ENCODE peak calls at places on chromosomes 2 and 18, in four cellular contexts. One of them, this sample, is unnamed. For H3K36me3, the result is how much of the 10 kb centered on the place peaks cover.

GRCh38 chr2:60118917-60119316 is 434.5 kb downstream of the BCL11A start:
- DNase-seq in BE2C: no peak
- DNase-seq in CD8-positive, alpha-beta T cell: no peak
- DNase-seq in thoracic aorta: no peak
- DNase-seq in this sample: no peak

GRCh38 chr2:203543898-203544328 is 8.8 kb upstream of the RAPH1 start:
- DNase-seq in BE2C: no peak
- DNase-seq in thoracic aorta: no peak
- DNase-seq in CD8-positive, alpha-beta T cell: no peak
- DNase-seq in this sample: no peak

GRCh38 chr2:221074238-221074637 is 497.9 kb downstream of the EPHA4 start:
- DNase-seq in thoracic aorta: no peak
- DNase-seq in CD8-positive, alpha-beta T cell: no peak
- DNase-seq in BE2C: no peak
- DNase-seq in this sample: no peak

GRCh38 chr18:8260847-8261246 is 348.4 kb upstream of the RAB12 start:
- DNase-seq in thoracic aorta: no peak
- DNase-seq in BE2C: no peak
- DNase-seq in CD8-positive, alpha-beta T cell: no peak
- DNase-seq in this sample: no peak

GRCh38 chr2:152925540-152926448 is 207.4 kb downstream of the ARL6IP6 start:
- DNase-seq in CD8-positive, alpha-beta T cell: no peak
- DNase-seq in BE2C: peak
- DNase-seq in thoracic aorta: no peak
- DNase-seq in this sample: peak

GRCh38 chr18:75727479-75727878 is 300.0 kb upstream of the SMIM21 start:
- DNase-seq in thoracic aorta: no peak
- DNase-seq in CD8-positive, alpha-beta T cell: no peak
- DNase-seq in BE2C: peak
- DNase-seq in this sample: peak

GRCh38 chr2:200578778-200579177 is 7.0 kb upstream of the AOX1 start:
- DNase-seq in thoracic aorta: no peak
- DNase-seq in CD8-positive, alpha-beta T cell: no peak
- DNase-seq in BE2C: no peak
- DNase-seq in this sample: peak

GRCh38 chr18:11999431-11999830 is 18.1 kb downstream of the IMPA2 start:
- DNase-seq in BE2C: no peak
- DNase-seq in thoracic aorta: no peak
- DNase-seq in CD8-positive, alpha-beta T cell: no peak
- DNase-seq in this sample: no peak

DNA sequence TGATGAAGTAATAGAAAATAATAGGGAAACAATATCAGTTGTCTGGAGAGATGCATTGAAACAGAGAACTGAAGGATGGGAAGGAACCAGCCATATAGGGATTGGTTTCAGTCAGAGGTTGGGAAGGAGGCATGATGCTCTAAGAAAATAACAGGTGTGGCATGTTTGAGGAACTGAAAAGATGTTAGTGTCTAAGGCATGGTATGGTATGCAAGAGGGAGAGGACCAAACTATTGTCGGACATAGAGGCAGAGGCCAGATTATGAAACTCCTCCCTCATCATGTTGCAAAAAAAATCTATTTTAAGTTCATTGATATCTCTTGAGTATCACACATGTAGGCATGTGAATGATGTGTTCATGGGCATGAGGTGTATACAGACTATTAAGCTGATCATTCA is 48.9 kb upstream of the EMILIN2 start:
- DNase-seq in thoracic aorta: no peak
- DNase-seq in BE2C: no peak
- DNase-seq in CD8-positive, alpha-beta T cell: no peak
- DNase-seq in this sample: no peak
- H3K36me3 ChIP-seq in thoracic aorta: under half
- H3K36me3 ChIP-seq in BE2C: under half
- H3K36me3 ChIP-seq in CD8-positive, alpha-beta T cell: under half
- H3K36me3 ChIP-seq in this sample: under half

DNA sequence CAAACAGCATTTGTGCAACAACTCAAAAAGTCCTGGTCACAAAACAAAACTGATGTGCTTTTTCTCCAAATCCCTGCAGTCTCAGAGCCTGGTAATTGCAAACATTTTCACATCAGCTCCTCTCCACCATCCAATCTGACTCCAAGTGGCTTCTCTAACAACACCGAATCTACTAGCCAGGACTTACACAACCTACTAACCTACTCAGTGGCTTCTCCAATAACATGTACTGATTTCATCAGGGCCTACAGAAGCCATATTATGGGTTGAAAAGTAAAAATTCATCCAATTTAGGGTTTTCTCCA is 104.3 kb downstream of the COLEC12 start:
- DNase-seq in thoracic aorta: no peak
- DNase-seq in CD8-positive, alpha-beta T cell: no peak
- DNase-seq in BE2C: no peak
- DNase-seq in this sample: no peak
- H3K36me3 ChIP-seq in thoracic aorta: under half
- H3K36me3 ChIP-seq in CD8-positive, alpha-beta T cell: under half
- H3K36me3 ChIP-seq in BE2C: under half
- H3K36me3 ChIP-seq in this sample: under half

DNA sequence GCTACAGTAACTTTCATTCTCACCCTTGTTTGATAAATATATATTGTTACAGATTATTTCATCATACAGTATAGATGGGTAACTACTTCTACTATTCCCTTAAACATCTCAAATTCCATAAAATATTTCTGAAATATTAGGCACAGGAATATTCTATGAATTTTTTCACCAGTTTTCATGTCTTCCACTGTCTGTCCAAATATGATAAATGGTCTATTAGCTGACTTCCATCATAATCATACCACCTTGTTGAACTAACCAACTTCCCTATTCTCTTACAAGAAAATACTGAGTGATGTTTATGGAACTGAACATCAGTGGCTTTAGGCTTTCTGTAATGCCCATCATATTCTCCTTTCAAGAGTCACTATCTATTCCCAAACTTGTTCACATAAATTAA is 82.4 kb downstream of the TRAPPC8 start:
- DNase-seq in CD8-positive, alpha-beta T cell: no peak
- DNase-seq in thoracic aorta: no peak
- DNase-seq in BE2C: no peak
- DNase-seq in this sample: no peak
- H3K36me3 ChIP-seq in CD8-positive, alpha-beta T cell: under half
- H3K36me3 ChIP-seq in thoracic aorta: under half
- H3K36me3 ChIP-seq in BE2C: under half
- H3K36me3 ChIP-seq in this sample: under half

GRCh38 chr2:61877571-61878245 is 10.7 kb downstream of the CCT4 start:
- DNase-seq in BE2C: no peak
- DNase-seq in CD8-positive, alpha-beta T cell: no peak
- DNase-seq in thoracic aorta: no peak
- DNase-seq in this sample: no peak
- H3K36me3 ChIP-seq in BE2C: under half
- H3K36me3 ChIP-seq in CD8-positive, alpha-beta T cell: half or more
- H3K36me3 ChIP-seq in thoracic aorta: half or more
- H3K36me3 ChIP-seq in this sample: half or more

GRCh38 chr18:74506405-74507119 is 10.4 kb downstream of the CNDP2 start:
- DNase-seq in CD8-positive, alpha-beta T cell: no peak
- DNase-seq in thoracic aorta: no peak
- DNase-seq in BE2C: no peak
- DNase-seq in this sample: no peak

GRCh38 chr18:74508366-74508765 is 12.2 kb downstream of the CNDP2 start:
- DNase-seq in thoracic aorta: no peak
- DNase-seq in CD8-positive, alpha-beta T cell: no peak
- DNase-seq in BE2C: no peak
- DNase-seq in this sample: no peak

GRCh38 chr18:74507120-74507881 is 11.1 kb downstream of the CNDP2 start:
- DNase-seq in CD8-positive, alpha-beta T cell: no peak
- DNase-seq in thoracic aorta: no peak
- DNase-seq in BE2C: no peak
- DNase-seq in this sample: no peak

GRCh38 chr18:74507927-74508326 is 11.8 kb downstream of the CNDP2 start:
- DNase-seq in BE2C: no peak
- DNase-seq in CD8-positive, alpha-beta T cell: no peak
- DNase-seq in thoracic aorta: no peak
- DNase-seq in this sample: no peak

DNA sequence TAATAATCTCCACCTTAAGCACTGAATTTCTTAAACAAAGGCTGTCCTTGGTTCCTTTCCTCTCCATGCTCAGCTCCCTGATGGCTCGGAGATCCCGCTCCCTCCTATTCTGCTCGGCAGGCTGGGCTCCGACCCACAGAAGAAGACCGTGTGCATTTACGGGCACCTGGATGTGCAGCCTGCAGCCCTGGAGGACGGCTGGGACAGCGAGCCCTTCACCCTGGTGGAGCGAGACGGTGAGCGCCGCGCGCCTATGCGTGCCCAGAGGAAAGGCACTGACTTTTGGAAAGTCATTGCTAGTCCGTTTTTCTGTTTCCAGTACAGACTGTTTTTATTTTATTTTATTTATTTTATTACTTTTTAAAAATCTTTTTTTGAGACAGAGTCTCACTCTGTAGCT is 9.6 kb downstream of the CNDP2 start:
- DNase-seq in thoracic aorta: no peak
- DNase-seq in BE2C: no peak
- DNase-seq in CD8-positive, alpha-beta T cell: no peak
- DNase-seq in this sample: no peak
- H3K36me3 ChIP-seq in thoracic aorta: under half
- H3K36me3 ChIP-seq in BE2C: under half
- H3K36me3 ChIP-seq in CD8-positive, alpha-beta T cell: half or more
- H3K36me3 ChIP-seq in this sample: under half

GRCh38 chr2:238127165-238128060 is 11.1 kb upstream of the KLHL30 start:
- DNase-seq in CD8-positive, alpha-beta T cell: peak
- DNase-seq in thoracic aorta: no peak
- DNase-seq in BE2C: no peak
- DNase-seq in this sample: no peak
- H3K36me3 ChIP-seq in CD8-positive, alpha-beta T cell: under half
- H3K36me3 ChIP-seq in thoracic aorta: under half
- H3K36me3 ChIP-seq in BE2C: under half
- H3K36me3 ChIP-seq in this sample: under half

GRCh38 chr2:224780096-224780495 is 63.9 kb upstream of the CCDC195 start:
- DNase-seq in thoracic aorta: no peak
- DNase-seq in CD8-positive, alpha-beta T cell: no peak
- DNase-seq in BE2C: no peak
- DNase-seq in this sample: no peak
- H3K36me3 ChIP-seq in thoracic aorta: under half
- H3K36me3 ChIP-seq in CD8-positive, alpha-beta T cell: under half
- H3K36me3 ChIP-seq in BE2C: under half
- H3K36me3 ChIP-seq in this sample: under half